ENCODE peak calls at places on chromosomes 11 and 22, in five cellular contexts. D, A, Y, S and X are unnamed samples.

GRCh38 chr22:44085743-44086741 is 61.9 kb downstream of the PARVB start:
- DNase-seq in S (no peak), Y (peak; percentile 88), D (peak; percentile 28), A (peak; percentile 65), X (peak; percentile 69)

GRCh38 chr11:10302744-10303557 is 1.9 kb upstream of the ADM start:
- DNase-seq in A (peak; percentile 90), S (peak; percentile 97), Y (peak; percentile 96), D (peak; percentile 86), X (peak; percentile 96)

GRCh38 chr22:24367841-24368240 is 59.6 kb upstream of the ADORA2A start:
- DNase-seq in Y (no peak), D (peak; percentile 61), A (no peak), S (no peak), X (no peak)

GRCh38 chr11:59102259-59102765 is 4.7 kb upstream of the FAM111B start:
- DNase-seq in Y (peak; percentile 76), D (peak; percentile 63), S (peak; percentile 82), A (peak; percentile 78), X (peak; percentile 81)

GRCh38 chr11:70038034-70038834 is 39.9 kb upstream of the ANO1 start:
- DNase-seq in D (no peak), Y (no peak), S (no peak), A (no peak), X (no peak)

GRCh38 chr11:46315783-46316563 is 31.3 kb upstream of the DGKZ start:
- DNase-seq in A (no peak), Y (peak; percentile 53), D (no peak), S (no peak), X (no peak)

GRCh38 chr11:43921561-43922294 is 20.7 kb upstream of the C11orf96 start:
- DNase-seq in D (no peak), A (no peak), S (no peak), Y (no peak), X (no peak)

GRCh38 chr22:49638001-49638400 is 189.7 kb downstream of the BRD1 start:
- DNase-seq in S (peak; percentile 62), Y (no peak), A (no peak), D (no peak), X (no peak)

GRCh38 chr11:69111578-69112247 is 44.0 kb upstream of the SMIM38 start:
- DNase-seq in Y (no peak), S (no peak), D (no peak), A (no peak), X (no peak)

GRCh38 chr22:20957691-20958440 is 9.2 kb upstream of the AIFM3 start:
- DNase-seq in Y (peak; percentile 83), D (peak; percentile 42), S (peak; percentile 87), A (peak; percentile 71), X (peak; percentile 81)

GRCh38 chr22:45942787-45943493 is 34.0 kb downstream of the WNT7B start:
- DNase-seq in S (no peak), Y (no peak), D (no peak), A (no peak), X (no peak)

DNA sequence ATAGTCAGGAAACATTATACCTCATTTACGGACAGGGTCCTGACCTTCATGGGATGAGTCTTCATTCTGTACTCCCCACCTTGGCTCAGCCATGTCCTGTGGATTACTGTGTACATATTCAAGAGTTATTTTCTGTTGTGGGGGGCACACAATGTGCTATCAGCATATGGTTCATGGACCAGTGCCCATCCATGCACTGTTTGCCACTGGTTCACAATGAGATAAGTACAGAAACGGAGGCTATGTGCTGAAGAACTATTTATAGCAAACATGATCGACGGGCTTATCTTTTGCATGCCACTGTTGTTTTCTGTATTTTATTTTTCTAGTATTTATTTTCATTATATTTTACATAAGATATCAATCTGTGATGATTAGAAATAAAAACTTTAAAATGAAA is 56.4 kb upstream of the CCDC89 start:
- DNase-seq in Y (no peak), S (no peak), A (no peak), D (no peak), X (no peak)
- H3K4me1 ChIP-seq in Y (peaks cover 29% of the 10 kb centered on the region), S (peaks cover 7% of the 10 kb centered on the region), A (peaks cover 37% of the 10 kb centered on the region), D (no peaks in the 10 kb centered on the region), X (peaks cover 26% of the 10 kb centered on the region)

GRCh38 chr11:123161386-123161785 is 33.7 kb downstream of the CLMP start:
- DNase-seq in Y (no peak), A (no peak), S (no peak), D (no peak), X (no peak)
- H3K4me1 ChIP-seq in Y (no peaks in the 10 kb centered on the region), A (no peaks in the 10 kb centered on the region), S (no peaks in the 10 kb centered on the region), D (peaks cover 34% of the 10 kb centered on the region), X (no peaks in the 10 kb centered on the region)

GRCh38 chr22:38861927-38862326 is 10.1 kb downstream of the CBX6 start:
- DNase-seq in Y (no peak), D (no peak), S (no peak), A (no peak), X (peak; percentile 40)

GRCh38 chr22:38861170-38861874 is 10.7 kb downstream of the CBX6 start:
- DNase-seq in S (no peak), Y (no peak), D (no peak), A (no peak), X (peak; percentile 54)

GRCh38 chr22:38864361-38865191 is 7.4 kb downstream of the CBX6 start:
- DNase-seq in A (peak; percentile 3), S (no peak), D (no peak), Y (peak; percentile 39), X (peak; percentile 71)

GRCh38 chr22:38863531-38864131 is 8.4 kb downstream of the CBX6 start:
- DNase-seq in A (peak; percentile 4), Y (no peak), D (no peak), S (no peak), X (peak; percentile 60)

GRCh38 chr22:38862375-38863329 is 9.4 kb downstream of the CBX6 start:
- DNase-seq in Y (no peak), S (no peak), A (peak; percentile 2), D (peak; percentile 27), X (peak; percentile 67)
- H3K4me1 ChIP-seq in Y (peaks cover 6% of the 10 kb centered on the region), S (peaks cover 33% of the 10 kb centered on the region), A (peaks cover 3% of the 10 kb centered on the region), D (peaks cover 27% of the 10 kb centered on the region), X (peaks cover 20% of the 10 kb centered on the region)

GRCh38 chr11:96303067-96303466 is 39.9 kb downstream of the MAML2 start:
- DNase-seq in S (no peak), A (peak; percentile 48), D (peak; percentile 70), Y (no peak), X (no peak)
- H3K4me1 ChIP-seq in S (peaks cover 69% of the 10 kb centered on the region), A (peaks cover 34% of the 10 kb centered on the region), D (peaks cover 58% of the 10 kb centered on the region), Y (peaks cover 56% of the 10 kb centered on the region), X (peaks cover 67% of the 10 kb centered on the region)

GRCh38 chr11:79403839-79404238 is 37.0 kb downstream of the TENM4 start:
- DNase-seq in S (no peak), Y (no peak), D (no peak), A (no peak), X (no peak)
- H3K4me1 ChIP-seq in S (no peaks in the 10 kb centered on the region), Y (no peaks in the 10 kb centered on the region), D (peaks cover 13% of the 10 kb centered on the region), A (peaks cover 12% of the 10 kb centered on the region), X (no peaks in the 10 kb centered on the region)